ENCODE peak calls at places on chromosomes 6 and 20, in nine cellular contexts. Z, G, N, R, Y, X, F, Q and P are unnamed samples. For H3K27me3, the result is how much of the 10 kb centered on the place peaks cover.

GRCh38 chr6:164693934-164694333 is 615.5 kb downstream of the C6orf118 start:
- DNase-seq in Z (no peak), G (no peak), N (no peak), R (no peak), Y (peak), X (no peak), F (no peak), Q (no peak), P (no peak)

GRCh38 chr20:18790787-18791186 is 22.8 kb upstream of the SCP2D1 start:
- DNase-seq in Z (no peak), G (no peak), N (no peak), R (no peak), Y (no peak), X (no peak), F (no peak), Q (no peak), P (no peak)

GRCh38 chr6:157586476-157587126 is 205.6 kb downstream of the ZDHHC14 start:
- DNase-seq in Z (no peak), G (no peak), N (no peak), R (no peak), Y (no peak), X (no peak), F (no peak), Q (no peak), P (no peak)

GRCh38 chr6:100948381-100949133 is 67.4 kb upstream of the ASCC3 start:
- DNase-seq in Z (no peak), G (peak), N (no peak), R (no peak), Y (no peak), X (no peak), F (no peak), Q (peak), P (peak)

GRCh38 chr20:19775353-19776201 is 17.5 kb downstream of the RIN2 start:
- DNase-seq in Z (no peak), G (no peak), N (no peak), R (no peak), Y (no peak), X (no peak), F (no peak), Q (no peak), P (no peak)

GRCh38 chr6:146598785-146599405 is at the start of gene ADGB:
- DNase-seq in Z (peak), G (peak), N (peak), R (peak), Y (peak), X (peak), F (no peak), Q (peak), P (no peak)

GRCh38 chr6:88548891-88549505 is 382.9 kb upstream of the CNR1 start:
- DNase-seq in Z (no peak), G (no peak), N (no peak), R (no peak), Y (no peak), X (no peak), F (no peak), Q (no peak), P (no peak)

GRCh38 chr6:135094403-135094821 is 39.8 kb upstream of the HBS1L start:
- DNase-seq in Z (no peak), G (no peak), N (no peak), R (no peak), Y (no peak), X (no peak), F (no peak), Q (peak), P (peak)

GRCh38 chr6:149985506-149985937 is 21.8 kb downstream of the ULBP1 start:
- DNase-seq in Z (no peak), G (no peak), N (no peak), R (no peak), Y (no peak), X (no peak), F (no peak), Q (no peak), P (no peak)

GRCh38 chr6:111087871-111088667 is 766 bp downstream of the SLC16A10 start:
- DNase-seq in Z (no peak), G (no peak), N (peak), R (no peak), Y (peak), X (peak), F (peak), Q (no peak), P (no peak)

GRCh38 chr6:29850011-29850553 is 22.5 kb downstream of the HLA-G start:
- DNase-seq in Z (no peak), G (no peak), N (no peak), R (no peak), Y (peak), X (no peak), F (no peak), Q (no peak), P (peak)

GRCh38 chr6:155121699-155122098 is 126.6 kb downstream of the TIAM2 start:
- DNase-seq in Z (no peak), G (no peak), N (no peak), R (no peak), Y (peak), X (peak), F (no peak), Q (no peak), P (no peak)

GRCh38 chr6:150905769-150906168 is 40.3 kb downstream of the MTHFD1L start:
- DNase-seq in Z (no peak), G (no peak), N (no peak), R (no peak), Y (peak), X (no peak), F (no peak), Q (no peak), P (no peak)

GRCh38 chr20:31843288-31843687 is 2.1 kb downstream of the FOXS1 start:
- DNase-seq in Z (no peak), G (no peak), N (no peak), R (no peak), Y (no peak), X (no peak), F (no peak), Q (no peak), P (no peak)

GRCh38 chr20:31840906-31841816 is 4.2 kb downstream of the FOXS1 start:
- DNase-seq in Z (no peak), G (no peak), N (no peak), R (no peak), Y (no peak), X (no peak), F (no peak), Q (no peak), P (no peak)

GRCh38 chr20:31842471-31843157 is 2.8 kb downstream of the FOXS1 start:
- DNase-seq in Z (peak), G (peak), N (no peak), R (no peak), Y (peak), X (no peak), F (no peak), Q (peak), P (no peak)

GRCh38 chr20:31843881-31844280 is 1.5 kb downstream of the FOXS1 start:
- DNase-seq in Z (no peak), G (no peak), N (no peak), R (no peak), Y (no peak), X (no peak), F (no peak), Q (no peak), P (no peak)

DNA sequence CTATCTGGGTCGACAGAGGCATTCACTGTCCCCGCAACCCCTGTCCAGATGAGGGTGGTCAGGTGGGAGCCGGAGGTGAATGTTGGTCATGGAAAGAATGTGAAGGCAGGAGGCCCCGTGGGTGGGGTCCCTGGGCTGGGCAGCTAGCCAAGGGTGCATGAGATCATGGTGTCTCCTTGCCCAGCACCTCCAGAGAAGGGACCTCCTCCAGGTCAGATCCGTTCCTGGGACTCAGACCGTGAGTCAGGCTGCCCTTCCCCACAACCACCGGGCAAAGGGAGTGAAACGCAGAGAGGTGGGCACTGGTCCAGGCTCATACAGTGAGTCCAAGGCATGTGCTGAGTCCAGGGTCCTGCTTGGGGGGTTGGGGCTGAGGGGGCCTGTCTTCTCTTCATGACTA is 3.5 kb downstream of the FOXS1 start:
- DNase-seq in Z (peak), G (peak), N (no peak), R (no peak), Y (no peak), X (no peak), F (no peak), Q (peak), P (no peak)
- H3K27me3 ChIP-seq in Z (under half), G (under half), N (under half), R (under half), Y (under half), X (under half), F (under half), Q (under half), P (under half)

GRCh38 chr6:32689531-32690505 is 23.4 kb upstream of the HLA-DQB1 start:
- DNase-seq in Z (no peak), G (peak), N (no peak), R (no peak), Y (no peak), X (no peak), F (no peak), Q (no peak), P (no peak)

GRCh38 chr6:32692019-32692418 is 25.6 kb upstream of the HLA-DQB1 start:
- DNase-seq in Z (no peak), G (no peak), N (no peak), R (no peak), Y (peak), X (peak), F (peak), Q (no peak), P (peak)
- TF ChIP-seq CTCF in Z (no peak), G (peak), N (no peak), R (no peak), Y (peak), X (no peak), F (peak), Q (no peak), P (peak)

DNA sequence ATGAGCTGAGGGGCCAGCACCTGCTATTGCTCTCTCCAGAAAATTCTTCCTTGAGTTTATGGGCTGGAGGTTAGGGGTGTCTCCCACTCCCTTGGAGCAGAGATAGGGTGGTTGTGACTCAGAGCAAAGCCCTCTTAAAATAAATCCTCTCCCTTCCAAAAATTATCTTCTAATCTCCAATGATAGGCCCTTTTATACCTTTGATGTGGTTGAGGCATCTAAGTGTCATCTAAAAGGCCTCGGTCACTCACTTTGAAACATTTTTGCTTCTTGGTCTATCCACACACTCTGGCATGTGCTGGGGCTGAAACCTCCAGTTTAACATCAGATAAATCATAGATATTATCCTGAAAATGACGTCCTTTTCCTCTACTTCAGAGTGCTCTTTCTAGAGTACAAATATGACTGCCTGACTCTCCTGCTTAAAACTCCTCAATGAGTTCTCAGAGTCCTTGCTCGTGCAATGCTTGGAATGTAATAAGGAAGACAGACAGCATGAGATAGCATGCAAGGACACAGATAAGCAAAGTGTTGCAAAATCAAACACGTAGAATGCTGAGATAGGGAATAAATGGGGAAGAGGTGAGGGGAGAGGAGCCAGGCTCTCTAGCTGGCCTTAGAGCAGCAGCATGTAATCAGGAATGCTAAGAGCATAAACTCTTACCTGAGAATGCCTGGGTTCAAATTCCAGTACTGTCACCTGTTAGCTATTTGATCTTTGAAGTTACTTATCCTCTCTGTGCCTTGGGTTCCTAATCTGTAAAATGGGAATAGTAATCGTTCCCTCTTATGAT is 374.1 kb upstream of the CITED2 start:
- DNase-seq in Z (no peak), G (peak), N (no peak), R (no peak), Y (no peak), X (peak), F (no peak), Q (peak), P (peak)
- H3K27me3 ChIP-seq in Z (under half), G (under half), N (under half), R (under half), Y (under half), X (under half), F (under half), Q (under half), P (under half)

DNA sequence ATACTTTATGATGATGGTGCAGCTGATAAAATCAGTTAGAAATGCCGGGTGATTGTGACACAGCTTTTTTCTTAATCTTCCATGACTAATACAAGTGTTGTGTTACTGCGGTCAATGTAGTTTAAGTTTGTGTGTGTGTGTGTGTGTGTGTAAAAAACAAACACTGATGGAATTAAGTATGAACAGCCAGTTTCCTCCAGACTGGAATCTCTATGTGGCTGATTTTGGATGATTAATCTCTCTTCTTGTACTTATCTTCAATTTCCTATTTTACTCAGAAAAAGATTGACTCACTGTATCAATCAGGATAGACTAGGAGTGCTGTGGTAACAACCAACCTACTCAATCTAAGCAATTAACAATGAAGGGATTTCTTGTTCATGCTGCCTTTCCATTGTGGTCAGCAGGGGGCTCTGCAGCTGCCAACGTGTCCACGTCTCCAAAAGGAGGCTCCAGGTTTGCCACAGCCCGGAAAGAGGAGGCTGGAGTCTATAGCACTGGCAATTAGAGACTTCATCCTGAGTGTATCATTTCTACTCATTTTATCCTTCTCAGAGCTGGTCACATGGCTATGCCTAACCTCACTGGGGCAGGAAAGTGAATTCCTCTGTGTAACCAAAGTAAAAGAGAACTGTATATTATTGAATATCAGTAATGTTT is 107.7 kb downstream of the CD109 start:
- DNase-seq in Z (no peak), G (peak), N (peak), R (peak), Y (peak), X (peak), F (no peak), Q (peak), P (peak)
- TF ChIP-seq CTCF in Z (peak), G (peak), N (no peak), R (peak), Y (peak), X (peak), F (no peak), Q (peak), P (peak)

DNA sequence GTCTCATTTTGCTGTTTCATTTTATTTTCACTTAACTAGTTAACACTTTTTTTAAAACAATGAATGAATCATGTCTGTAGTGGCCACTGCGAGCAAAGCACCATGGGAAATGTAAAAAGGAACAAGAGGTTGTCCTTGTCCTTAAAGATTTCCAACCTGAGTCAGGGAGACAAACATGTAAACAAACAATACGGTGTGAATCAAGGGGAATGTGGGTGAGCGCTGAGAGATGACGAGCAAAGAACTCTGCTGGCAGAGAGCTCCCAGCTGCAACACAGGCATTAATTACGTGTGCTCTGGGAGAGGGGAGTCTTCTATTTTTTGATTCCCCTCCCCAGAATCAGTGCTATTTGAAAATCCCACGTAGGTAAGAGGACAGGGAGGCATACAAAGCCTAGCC is 84.3 kb downstream of the ATXN1 start:
- DNase-seq in Z (peak), G (peak), N (no peak), R (no peak), Y (peak), X (no peak), F (no peak), Q (peak), P (no peak)
- H3K27me3 ChIP-seq in Z (under half), G (under half), N (under half), R (under half), Y (under half), X (under half), F (under half), Q (under half), P (under half)

DNA sequence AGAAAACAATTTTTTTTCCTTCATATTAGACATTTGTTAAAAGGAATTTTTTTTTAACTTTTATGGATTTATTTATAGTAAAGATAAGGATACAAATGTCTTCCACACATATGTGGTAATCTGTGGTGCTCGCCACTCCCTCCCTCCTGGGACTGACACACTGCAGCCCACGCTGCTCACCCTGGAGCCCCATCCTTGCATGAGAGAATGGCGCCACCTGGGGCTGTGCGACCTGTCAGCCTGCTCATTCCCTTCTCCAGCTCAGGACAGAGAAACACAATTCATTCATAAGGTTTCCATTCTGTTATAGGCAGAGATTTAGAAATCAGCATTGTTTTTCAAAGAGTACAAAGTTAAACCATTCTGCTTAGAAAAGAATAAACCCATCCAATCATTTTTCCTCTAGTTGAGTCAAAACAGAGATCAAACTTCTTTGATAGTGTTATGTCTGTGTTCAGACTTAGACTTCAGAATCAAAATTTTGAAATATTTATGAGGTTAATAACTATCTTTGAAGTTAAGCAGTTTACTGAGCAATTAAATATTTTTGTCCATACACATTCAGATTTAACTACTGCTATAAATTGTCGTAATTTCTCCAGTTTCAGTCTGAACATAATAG is 42.8 kb upstream of the DYNLRB1 start:
- DNase-seq in Z (peak), G (peak), N (no peak), R (no peak), Y (peak), X (peak), F (no peak), Q (peak), P (no peak)
- TF ChIP-seq CTCF in Z (peak), G (peak), N (no peak), R (peak), Y (peak), X (peak), F (peak), Q (peak), P (peak)